ENCODE peak calls at places on chromosomes 5 and 9, in ten cellular contexts. S is stomach, U is suprapubic skin, R is fibroblast of lung, Q is neural progenitor cell, D is DND-41, E is neural crest cell, K is foreskin keratinocyte, H is HFFc6, W is epithelial cell of esophagus. A is an unnamed sample.

GRCh38 chr9:13139641-13140171 is 139.8 kb downstream of the MPDZ start:
- DNase-seq in S (no peak), U (no peak), R (peak; percentile 91), Q (no peak), D (no peak), E (peak; percentile 11), K (peak; percentile 82), H (peak; percentile 85), W (peak; percentile 78), A (no peak)

GRCh38 chr9:101486693-101487442 is 46.8 kb upstream of the RNF20 start:
- DNase-seq in S (peak; percentile 70), U (peak; percentile 77), R (peak; percentile 69), Q (peak; percentile 87), D (no peak), E (peak; percentile 54), K (peak; percentile 55), H (peak; percentile 49), W (peak; percentile 71), A (peak; percentile 19)

GRCh38 chr5:96952946-96953730 is 17.3 kb downstream of the LNPEP start:
- DNase-seq in S (no peak), U (no peak), R (no peak), Q (no peak), D (no peak), E (no peak), K (peak; percentile 23), H (no peak), W (no peak), A (no peak)

GRCh38 chr9:107486674-107487520 is 2.7 kb downstream of the KLF4 start:
- DNase-seq in S (peak; percentile 27), U (peak; percentile 80), R (no peak), Q (no peak), D (no peak), E (no peak), K (peak; percentile 40), H (no peak), W (no peak), A (no peak)

GRCh38 chr9:69193685-69194032 is 19.6 kb downstream of the TJP2 start:
- DNase-seq in S (no peak), U (no peak), R (no peak), Q (peak; percentile 48), D (no peak), E (no peak), K (no peak), H (no peak), W (no peak), A (no peak)

GRCh38 chr9:93899609-93900435 is 55.3 kb downstream of the BARX1 start:
- DNase-seq in S (no peak), U (peak; percentile 71), R (no peak), Q (no peak), D (no peak), E (no peak), K (no peak), H (no peak), W (no peak), A (no peak)

GRCh38 chr5:123087173-123088030 is 1.6 kb upstream of the PRDM6 start:
- DNase-seq in S (no peak), U (no peak), R (no peak), Q (peak; percentile 60), D (no peak), E (no peak), K (no peak), H (no peak), W (no peak), A (no peak)

GRCh38 chr5:73115399-73116051 is 4.8 kb upstream of the TMEM171 start:
- DNase-seq in S (no peak), U (no peak), R (peak; percentile 97), Q (no peak), D (no peak), E (no peak), K (peak; percentile 83), H (peak; percentile 90), W (peak; percentile 58), A (no peak)

GRCh38 chr9:110142868-110143866 is 64.8 kb downstream of the C9orf152 start:
- DNase-seq in S (no peak), U (no peak), R (no peak), Q (peak; percentile 42), D (peak; percentile 33), E (no peak), K (peak; percentile 26), H (no peak), W (no peak), A (no peak)

GRCh38 chr9:110143969-110144545 is 63.9 kb downstream of the C9orf152 start:
- DNase-seq in S (no peak), U (no peak), R (no peak), Q (no peak), D (no peak), E (no peak), K (no peak), H (no peak), W (no peak), A (peak; percentile 64)

GRCh38 chr9:110142253-110142652 is 65.7 kb downstream of the C9orf152 start:
- DNase-seq in S (no peak), U (no peak), R (no peak), Q (no peak), D (no peak), E (no peak), K (no peak), H (no peak), W (no peak), A (no peak)

GRCh38 chr9:110141118-110141797 is 66.7 kb downstream of the C9orf152 start:
- DNase-seq in S (no peak), U (no peak), R (peak; percentile 99), Q (no peak), D (no peak), E (no peak), K (peak; percentile 88), H (peak; percentile 97), W (peak; percentile 96), A (no peak)

DNA sequence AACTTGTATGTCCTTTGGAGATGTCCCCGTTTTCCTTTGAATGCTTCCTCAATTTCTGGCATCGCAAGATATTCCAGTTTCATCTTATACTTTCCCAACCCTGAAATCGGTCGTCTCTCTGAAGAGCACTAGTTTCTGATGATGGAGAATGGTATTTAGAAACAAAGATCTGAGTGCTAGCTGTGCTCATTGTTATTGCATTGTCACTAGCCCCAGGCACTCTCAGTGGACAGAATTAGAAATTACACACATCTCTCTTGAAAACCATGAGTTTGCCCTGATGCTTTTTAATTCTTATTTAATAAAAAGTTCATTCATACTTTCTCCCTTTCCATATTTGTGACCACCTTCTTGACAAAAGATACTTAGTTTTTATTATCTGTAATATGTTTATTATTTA is 67.7 kb downstream of the C9orf152 start:
- DNase-seq in S (no peak), U (no peak), R (no peak), Q (no peak), D (no peak), E (no peak), K (no peak), H (no peak), W (peak; percentile 69), A (no peak)
- TF ChIP-seq CTCF in S (no peak), U (no peak), R (peak; percentile 17), Q (no peak), D (no peak), E (peak; percentile 30), K (peak; percentile 23), H (peak; percentile 11), W (no peak), A (no peak)

GRCh38 chr9:112332674-112332976 is 794 bp downstream of the PTBP3 start:
- DNase-seq in S (no peak), U (no peak), R (no peak), Q (no peak), D (no peak), E (no peak), K (no peak), H (no peak), W (no peak), A (no peak)

GRCh38 chr9:112332272-112332671 is 1.1 kb downstream of the PTBP3 start:
- DNase-seq in S (no peak), U (no peak), R (no peak), Q (no peak), D (no peak), E (no peak), K (peak; percentile 21), H (no peak), W (no peak), A (no peak)

GRCh38 chr9:112332977-112333638 is at the start of gene PTBP3:
- DNase-seq in S (peak; percentile 89), U (peak; percentile 94), R (peak; percentile 69), Q (peak; percentile 84), D (peak; percentile 78), E (peak; percentile 51), K (peak; percentile 67), H (peak; percentile 60), W (peak; percentile 86), A (peak; percentile 82)

GRCh38 chr9:112333639-112334318 is 360 bp upstream of the PTBP3 start:
- DNase-seq in S (peak; percentile 98), U (no peak), R (peak; percentile 94), Q (peak; percentile 99), D (peak; percentile 93), E (peak; percentile 92), K (peak; percentile 82), H (peak; percentile 84), W (peak; percentile 97), A (peak; percentile 94)

DNA sequence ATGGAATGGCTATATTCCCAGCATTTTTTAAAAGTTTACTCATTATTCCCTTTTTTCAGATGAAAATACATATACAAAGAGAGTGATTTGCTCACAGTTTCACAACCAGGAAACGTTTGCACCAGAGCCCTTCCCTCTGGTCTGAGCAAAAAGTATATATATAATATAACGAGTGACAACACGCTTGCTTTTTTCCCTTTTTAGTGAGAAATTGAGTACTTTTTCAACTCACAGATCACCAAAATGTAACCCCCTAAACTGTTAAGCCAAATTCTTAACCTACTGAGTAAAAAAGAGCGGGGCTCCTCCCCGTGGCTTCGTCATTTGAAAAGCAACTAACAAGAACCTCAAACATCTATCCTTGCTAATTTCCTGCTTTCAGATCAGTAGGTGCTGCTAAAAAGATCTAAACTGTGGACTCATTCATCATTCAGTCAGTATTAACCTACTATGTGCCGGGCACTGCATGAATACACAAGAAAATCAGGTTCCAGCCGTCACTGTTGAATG is 955 bp upstream of the PTBP3 start:
- DNase-seq in S (no peak), U (no peak), R (peak; percentile 48), Q (peak; percentile 19), D (peak; percentile 29), E (no peak), K (peak; percentile 45), H (peak; percentile 32), W (peak; percentile 45), A (peak; percentile 84)
- TF ChIP-seq CTCF in S (no peak), U (no peak), R (no peak), Q (no peak), D (no peak), E (no peak), K (peak; percentile 22), H (no peak), W (no peak), A (no peak)

DNA sequence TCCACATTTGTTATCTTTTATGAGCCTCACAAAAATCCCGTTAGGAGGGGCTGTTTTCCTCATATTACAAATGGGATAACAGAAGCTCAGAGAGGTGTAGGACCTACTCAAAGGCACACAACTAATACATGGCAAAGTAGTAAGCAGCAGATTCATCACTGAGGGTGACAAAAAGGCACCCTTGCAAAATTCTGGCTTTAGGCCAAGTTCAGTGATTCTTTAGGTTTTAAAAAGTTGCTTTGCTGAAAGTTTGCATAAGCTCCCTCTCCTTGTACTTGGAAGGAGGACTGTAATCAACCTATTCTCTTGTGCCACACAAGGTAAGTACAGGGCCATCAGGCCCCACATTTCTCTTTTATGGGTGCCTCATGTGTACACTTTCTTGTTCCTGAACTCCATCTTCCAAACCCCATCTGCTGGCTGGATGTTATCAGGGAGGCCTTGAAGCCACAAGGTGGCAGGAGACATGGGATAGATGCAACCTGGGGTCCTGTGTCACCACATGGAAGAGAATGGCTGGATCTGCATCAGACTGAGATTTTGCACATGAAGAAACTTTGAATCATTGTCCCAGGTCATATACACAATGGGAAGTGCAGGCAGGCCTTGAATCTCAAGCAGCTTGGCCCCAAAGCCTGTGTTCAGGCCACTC is 311.6 kb downstream of the MSX2 start:
- DNase-seq in S (no peak), U (no peak), R (no peak), Q (no peak), D (no peak), E (no peak), K (no peak), H (no peak), W (no peak), A (no peak)
- TF ChIP-seq CTCF in S (no peak), U (no peak), R (no peak), Q (peak; percentile 7), D (no peak), E (no peak), K (no peak), H (no peak), W (no peak), A (no peak)

GRCh38 chr5:78508231-78508765 is 140.3 kb downstream of the LHFPL2 start:
- DNase-seq in S (no peak), U (no peak), R (peak; percentile 71), Q (no peak), D (no peak), E (no peak), K (no peak), H (peak; percentile 40), W (no peak), A (no peak)

GRCh38 chr5:78512440-78512839 is 136.1 kb downstream of the LHFPL2 start:
- DNase-seq in S (no peak), U (no peak), R (no peak), Q (no peak), D (no peak), E (no peak), K (no peak), H (no peak), W (no peak), A (no peak)

GRCh38 chr5:78511116-78511906 is 137.3 kb downstream of the LHFPL2 start:
- DNase-seq in S (no peak), U (no peak), R (no peak), Q (no peak), D (no peak), E (no peak), K (no peak), H (no peak), W (no peak), A (no peak)

GRCh38 chr5:78509145-78509865 is 139.3 kb downstream of the LHFPL2 start:
- DNase-seq in S (no peak), U (no peak), R (no peak), Q (no peak), D (no peak), E (no peak), K (no peak), H (no peak), W (no peak), A (peak; percentile 11)

GRCh38 chr5:78509884-78510769 is 138.4 kb downstream of the LHFPL2 start:
- DNase-seq in S (peak; percentile 85), U (peak; percentile 83), R (no peak), Q (peak; percentile 70), D (peak; percentile 18), E (peak; percentile 28), K (no peak), H (no peak), W (peak; percentile 43), A (peak; percentile 36)
- TF ChIP-seq CTCF in S (no peak), U (no peak), R (peak; percentile 25), Q (peak; percentile 43), D (no peak), E (peak; percentile 25), K (peak; percentile 18), H (peak; percentile 57), W (no peak), A (no peak)